ENCODE peak calls at places on chromosomes 11 and 22, in eight cellular contexts. V is non-pigmented ciliary epithelial cell; C is heart left ventricle; Q is stimulated activated CD4-positive, alpha-beta T cell treated with anti-CD3 and anti-CD28 coated beads, Interleukin-12 subunit alpha, Interleukin-12 subunit beta, amount 100 ng/mL, for 4 hours; Y is HCT116; X is activated CD4-positive, alpha-beta T cell treated with anti-CD3 and anti-CD28 coated beads, Interleukin-2, amount 50 U/mL, for 24 hours; K is stimulated activated CD8-positive, alpha-beta memory T cell treated with anti-CD3 and anti-CD28 coated beads, Interleukin-12 subunit alpha, Interleukin-12 subunit beta, amount 100 ng/mL, for 4 hours; O is activated T-helper 9 cell treated with anti-CD3 and anti-CD28 coated beads, Interleukin-2, amount 50 U/mL, for 16 hours. W is an unnamed sample.

GRCh38 chr22:40200795-40201194 is 23.1 kb downstream of the TNRC6B start:
- DNase-seq in V (no peak), C (no peak), Q (no peak), Y (no peak), X (no peak), K (no peak), O (no peak), W (no peak)

GRCh38 chr11:47192111-47192510 is 5.9 kb upstream of the PACSIN3 start:
- DNase-seq in V (no peak), C (no peak), Q (no peak), Y (no peak), X (no peak), K (no peak), O (no peak), W (no peak)

GRCh38 chr22:36585841-36586240 is 56.9 kb upstream of the EIF3D start:
- DNase-seq in V (no peak), C (no peak), Q (no peak), Y (no peak), X (no peak), K (no peak), O (no peak), W (no peak)

GRCh38 chr22:20972014-20972797 is 5.2 kb downstream of the AIFM3 start:
- DNase-seq in V (no peak), C (no peak), Q (no peak), Y (no peak), X (no peak), K (no peak), O (no peak), W (no peak)

GRCh38 chr11:36500315-36500721 is 9.8 kb downstream of the TRAF6 start:
- DNase-seq in V (peak; percentile 91), C (peak; percentile 33), Q (no peak), Y (no peak), X (no peak), K (no peak), O (no peak), W (peak; percentile 79)

GRCh38 chr11:118417801-118418200 is 16.4 kb downstream of the ATP5MG start:
- DNase-seq in V (no peak), C (no peak), Q (no peak), Y (no peak), X (no peak), K (no peak), O (no peak), W (no peak)

GRCh38 chr11:110093407-110094297 is 460 bp downstream of the ZC3H12C start:
- DNase-seq in V (no peak), C (peak; percentile 67), Q (no peak), Y (peak; percentile 15), X (no peak), K (no peak), O (no peak), W (no peak)

GRCh38 chr11:115760528-115760837 is 256.3 kb upstream of the CADM1 start:
- DNase-seq in V (no peak), C (peak; percentile 41), Q (no peak), Y (no peak), X (no peak), K (no peak), O (no peak), W (no peak)

GRCh38 chr11:73029408-73029807 is 112.7 kb downstream of the FCHSD2 start:
- DNase-seq in V (no peak), C (no peak), Q (no peak), Y (no peak), X (no peak), K (no peak), O (no peak), W (no peak)

GRCh38 chr22:19972652-19973550 is 31.3 kb upstream of the TXNRD2 start:
- DNase-seq in V (no peak), C (no peak), Q (no peak), Y (no peak), X (no peak), K (no peak), O (no peak), W (no peak)

W was measured in skeletal muscle cell.